ENCODE peak calls at places on chromosome 19, in seven cellular contexts. N is IMR-90, I is heart right ventricle, C is dorsolateral prefrontal cortex, J is BJ, L is GM23248, Y is body of pancreas. R is an unnamed sample.

GRCh38 chr19:4374451-4375163 is 25.7 kb downstream of the SH3GL1 start:
- DNase-seq in I (peak), J (peak), Y (peak), L (peak), N (peak), C (no peak), R (peak)

GRCh38 chr19:17512574-17512939 is 1.1 kb downstream of the PGLS start:
- DNase-seq in N (no peak), C (no peak), I (no peak), J (no peak), L (peak), Y (no peak), R (no peak)

GRCh38 chr19:308471-309205 is 17.4 kb upstream of the PLPP2 start:
- DNase-seq in J (no peak), L (no peak), I (no peak), Y (no peak), N (no peak), C (no peak), R (no peak)

GRCh38 chr19:21138130-21138529 is 3.7 kb upstream of the ZNF431 start:
- DNase-seq in C (no peak), N (no peak), L (no peak), Y (no peak), I (no peak), J (no peak), R (no peak)

GRCh38 chr19:41305923-41306322 is 4.0 kb upstream of the CCDC97 start:
- DNase-seq in Y (no peak), L (no peak), N (no peak), I (no peak), C (no peak), J (no peak), R (no peak)

GRCh38 chr19:2846180-2846935 is 5.1 kb downstream of the ZNF555 start:
- DNase-seq in J (no peak), C (no peak), N (no peak), Y (no peak), I (no peak), L (no peak), R (no peak)

GRCh38 chr19:36112678-36113077 is 1.7 kb downstream of the OVOL3 start:
- DNase-seq in L (no peak), J (no peak), N (no peak), I (no peak), Y (no peak), C (no peak), R (no peak)

GRCh38 chr19:18322318-18322758 is 538 bp downstream of the LSM4 start:
- DNase-seq in C (no peak), L (peak), J (no peak), I (no peak), Y (peak), N (peak), R (peak)

GRCh38 chr19:53870485-53870844 is 2.8 kb downstream of the MYADM start:
- DNase-seq in N (no peak), J (no peak), Y (peak), C (no peak), L (no peak), I (no peak), R (no peak)

GRCh38 chr19:1134431-1134830 is 30.6 kb downstream of the GPX4 start:
- DNase-seq in C (no peak), N (no peak), L (no peak), I (no peak), Y (no peak), J (no peak), R (peak)

GRCh38 chr19:30303131-30303654 is 69.0 kb upstream of the ZNF536 start:
- DNase-seq in J (no peak), Y (no peak), N (no peak), I (no peak), L (no peak), C (no peak), R (no peak)

GRCh38 chr19:54549224-54549623 is 24.4 kb upstream of the LILRA2 start:
- DNase-seq in C (no peak), N (no peak), J (no peak), I (no peak), L (no peak), Y (no peak), R (no peak)

GRCh38 chr19:44745386-44745831 is 3.1 kb upstream of the BCL3 start:
- DNase-seq in J (peak), I (peak), C (no peak), Y (peak), L (peak), N (peak), R (peak)

GRCh38 chr19:43504426-43505185 is at the start of gene PHLDB3:
- DNase-seq in I (peak), C (peak), J (no peak), L (peak), Y (peak), N (peak), R (no peak)

GRCh38 chr19:3369337-3370213 is 3.2 kb downstream of the NFIC start:
- DNase-seq in N (peak), C (peak), I (peak), L (peak), Y (peak), J (no peak), R (peak)

GRCh38 chr19:18109363-18109730 is 11.8 kb downstream of the MAST3 start:
- DNase-seq in Y (peak), L (no peak), I (no peak), N (no peak), J (no peak), C (no peak), R (no peak)

GRCh38 chr19:53102186-53102585 is 1.0 kb downstream of the ZNF160 start:
- DNase-seq in J (no peak), C (no peak), I (no peak), Y (no peak), N (no peak), L (peak), R (no peak)

GRCh38 chr19:16363852-16364230 is 39.2 kb downstream of the KLF2 start:
- DNase-seq in Y (no peak), L (no peak), C (no peak), I (no peak), J (no peak), N (no peak), R (no peak)

GRCh38 chr19:41327499-41328156 is 17.7 kb downstream of the CCDC97 start:
- DNase-seq in J (no peak), N (peak), C (peak), I (peak), L (peak), Y (peak), R (peak)

GRCh38 chr19:29945017-29945416 is 3.0 kb downstream of the URI1 start:
- DNase-seq in J (no peak), Y (no peak), C (no peak), L (no peak), I (no peak), N (no peak), R (no peak)

GRCh38 chr19:3117746-3118145 is 18.1 kb upstream of the GNA15 start:
- DNase-seq in C (no peak), Y (no peak), I (no peak), L (no peak), J (no peak), N (no peak), R (no peak)

GRCh38 chr19:30606114-30607050 is 234.2 kb downstream of the ZNF536 start:
- DNase-seq in Y (no peak), N (no peak), C (no peak), J (no peak), L (no peak), I (no peak), R (no peak)

GRCh38 chr19:52221831-52222375 is 32.1 kb downstream of the PPP2R1A start:
- DNase-seq in C (no peak), I (no peak), L (peak), J (no peak), N (peak), Y (no peak), R (no peak)

GRCh38 chr19:2602391-2603181 is 99.9 kb downstream of the GNG7 start:
- DNase-seq in J (peak), I (peak), N (peak), Y (peak), C (peak), L (peak), R (peak)

GRCh38 chr19:44021221-44021620 is 4.0 kb upstream of the ZNF222 start:
- DNase-seq in N (no peak), J (no peak), I (no peak), L (no peak), C (no peak), Y (no peak), R (no peak)

GRCh38 chr19:29680447-29680846 is 15.2 kb downstream of the PLEKHF1 start:
- DNase-seq in J (no peak), N (no peak), Y (peak), L (no peak), I (peak), C (no peak), R (no peak)

GRCh38 chr19:4352701-4353121 is 9.3 kb downstream of the MPND start:
- DNase-seq in L (peak), I (no peak), C (no peak), J (no peak), Y (no peak), N (peak), R (peak)

GRCh38 chr19:13007292-13008045 is 12.2 kb downstream of the NFIX start:
- DNase-seq in J (no peak), Y (peak), I (peak), N (no peak), L (peak), C (no peak), R (no peak)

GRCh38 chr19:13010992-13011652 is 15.8 kb downstream of the NFIX start:
- DNase-seq in J (no peak), Y (no peak), C (no peak), L (peak), I (no peak), N (no peak), R (no peak)

GRCh38 chr19:13010038-13010991 is 15.0 kb downstream of the NFIX start:
- DNase-seq in Y (no peak), N (no peak), C (no peak), J (no peak), L (peak), I (peak), R (no peak)

GRCh38 chr19:13006431-13007281 is 11.4 kb downstream of the NFIX start:
- DNase-seq in Y (no peak), I (no peak), N (no peak), J (no peak), C (no peak), L (peak), R (no peak)

GRCh38 chr19:13008926-13009787 is 13.9 kb downstream of the NFIX start:
- DNase-seq in L (peak), J (no peak), Y (no peak), C (no peak), I (no peak), N (no peak), R (no peak)
- H3K4me3 ChIP-seq in L (no peak), J (no peak), Y (no peak), C (no peak), I (no peak), N (no peak), R (no peak)

GRCh38 chr19:7941895-7942596 is 1.4 kb downstream of the TIMM44 start:
- DNase-seq in N (no peak), Y (no peak), C (no peak), I (no peak), J (no peak), L (no peak), R (no peak)
- H3K4me3 ChIP-seq in N (no peak), Y (no peak), C (no peak), I (peak), J (peak), L (peak), R (no peak)

GRCh38 chr19:34925278-34925855 is 1.3 kb upstream of the ZNF30 start:
- DNase-seq in Y (no peak), I (peak), C (no peak), N (no peak), J (no peak), L (no peak), R (no peak)

GRCh38 chr19:34926685-34927375 is at the start of gene ZNF30:
- DNase-seq in C (peak), J (peak), N (peak), L (peak), I (peak), Y (peak), R (peak)

DNA sequence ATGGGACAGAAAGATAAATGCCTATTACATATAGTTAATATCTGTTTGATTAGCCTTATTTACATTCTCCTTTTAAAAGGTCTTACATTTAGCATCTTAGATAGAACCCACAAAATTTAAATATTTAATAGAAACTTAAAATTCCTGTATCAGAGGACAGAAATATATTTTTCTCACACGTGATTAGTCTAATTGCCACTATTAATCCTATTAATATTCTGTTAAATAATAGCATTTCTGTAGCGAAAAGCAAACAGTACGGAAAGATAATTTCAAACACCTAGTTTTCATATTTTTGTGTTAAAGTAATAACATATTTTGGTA is 380 bp upstream of the ZNF30 start:
- DNase-seq in I (no peak), N (no peak), J (no peak), L (no peak), Y (no peak), C (no peak), R (no peak)
- H3K4me3 ChIP-seq in I (peak), N (no peak), J (peak), L (peak), Y (no peak), C (peak), R (peak)

GRCh38 chr19:50203281-50204080 is at the start of gene MYH14:
- DNase-seq in C (peak), Y (peak), L (peak), I (peak), N (no peak), J (no peak), R (no peak)
- H3K4me3 ChIP-seq in C (peak), Y (peak), L (no peak), I (peak), N (no peak), J (no peak), R (no peak)

DNA sequence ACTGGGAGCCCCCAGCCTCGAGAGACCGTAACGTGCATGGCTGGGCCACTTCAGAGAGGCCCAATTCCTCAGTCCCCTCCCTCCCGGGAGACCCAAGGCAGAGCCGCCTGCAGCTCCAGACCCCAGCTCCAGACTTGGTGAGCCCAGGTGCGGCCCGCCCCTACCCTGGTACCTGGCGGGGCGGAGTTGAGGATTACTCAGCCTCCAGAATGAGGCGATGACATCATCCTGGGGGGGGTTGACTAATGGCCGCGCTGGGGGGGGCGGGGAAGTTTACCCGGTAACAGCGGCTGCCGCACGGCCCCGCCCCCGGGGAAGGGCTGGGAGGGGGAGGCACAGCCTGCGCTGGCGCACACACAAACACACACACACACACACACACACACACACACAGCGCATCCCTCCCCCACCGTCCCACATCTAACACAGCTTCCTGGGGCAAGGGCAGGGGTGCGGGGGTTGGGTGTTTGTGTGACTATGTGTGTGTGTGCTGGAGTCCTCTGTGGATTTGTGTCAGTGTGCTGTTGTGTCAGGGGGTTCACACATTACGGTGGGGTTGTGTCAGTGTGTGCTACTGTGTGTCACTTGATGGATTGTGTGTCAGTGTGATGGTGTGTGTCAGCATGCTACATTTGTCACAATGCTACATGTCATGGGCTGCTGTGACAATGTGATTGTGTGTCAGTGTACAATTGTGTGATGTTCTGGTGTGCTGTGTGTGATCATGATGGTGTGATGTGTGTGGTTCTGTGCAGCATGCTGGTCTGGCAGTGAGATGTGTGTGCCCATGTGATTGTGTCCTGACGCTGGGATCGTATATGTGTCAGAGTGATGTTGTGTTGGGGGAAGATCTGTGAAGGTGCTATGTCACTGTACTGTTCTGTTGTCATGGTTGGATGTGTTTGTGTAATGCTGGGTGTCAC is 10.3 kb upstream of the BBC3 start:
- DNase-seq in I (peak), C (peak), N (peak), J (no peak), L (peak), Y (peak), R (peak)
- H3K4me3 ChIP-seq in I (no peak), C (no peak), N (no peak), J (no peak), L (peak), Y (no peak), R (no peak)

GRCh38 chr19:38265213-38265861 is 964 bp downstream of the SPINT2 start:
- DNase-seq in Y (peak), C (no peak), L (no peak), J (no peak), N (no peak), I (no peak), R (peak)

GRCh38 chr19:38267780-38268430 is 3.5 kb downstream of the SPINT2 start:
- DNase-seq in L (no peak), C (no peak), N (no peak), J (no peak), Y (peak), I (no peak), R (no peak)

GRCh38 chr19:38266070-38266469 is 1.7 kb downstream of the SPINT2 start:
- DNase-seq in N (no peak), J (no peak), I (no peak), L (no peak), C (no peak), Y (no peak), R (no peak)

GRCh38 chr19:38268539-38268938 is 4.2 kb downstream of the SPINT2 start:
- DNase-seq in J (no peak), L (no peak), N (no peak), C (no peak), Y (no peak), I (no peak), R (no peak)

DNA sequence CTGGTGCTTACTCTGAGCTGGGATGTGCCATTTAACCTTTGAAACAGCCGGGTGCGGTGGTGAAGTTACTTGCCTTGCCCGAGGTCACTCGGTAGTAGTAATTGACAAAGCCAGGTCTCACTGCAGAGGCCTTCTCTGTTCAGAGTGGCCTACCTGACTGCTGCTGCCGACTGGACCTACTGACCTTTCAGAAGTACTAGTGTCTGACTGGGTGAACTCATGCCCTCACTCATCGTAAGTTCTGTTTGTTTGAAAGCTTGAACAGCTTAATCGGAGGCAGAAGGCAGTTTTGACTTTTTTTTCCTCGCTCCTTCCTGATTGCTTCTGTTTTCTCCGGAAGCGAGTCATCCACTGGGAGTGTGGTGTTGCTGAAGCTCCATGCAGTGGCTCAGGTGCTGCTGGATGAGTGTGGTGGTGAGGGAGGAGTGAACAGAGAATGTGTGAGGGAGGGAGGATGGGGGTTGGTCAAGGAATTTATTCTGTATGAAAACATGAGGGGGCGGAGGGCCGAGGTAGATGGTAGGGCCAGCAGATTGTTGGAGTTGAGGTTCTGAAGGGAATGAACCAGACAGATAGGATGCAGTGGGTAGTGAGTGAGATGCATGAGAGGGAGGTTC is 2.7 kb downstream of the SPINT2 start:
- DNase-seq in Y (peak), J (no peak), I (no peak), C (no peak), L (peak), N (peak), R (peak)
- H3K4me3 ChIP-seq in Y (no peak), J (no peak), I (no peak), C (no peak), L (no peak), N (no peak), R (no peak)

GRCh38 chr19:46732966-46733692 is 12.7 kb upstream of the FKRP start:
- DNase-seq in N (peak), I (no peak), L (no peak), Y (peak), C (no peak), J (no peak), R (peak)
- H3K4me3 ChIP-seq in N (no peak), I (no peak), L (no peak), Y (no peak), C (no peak), J (no peak), R (no peak)

GRCh38 chr19:46713781-46714522 is 3.0 kb downstream of the PRKD2 start:
- DNase-seq in N (peak), I (peak), J (peak), C (peak), L (peak), Y (peak), R (peak)
- H3K4me3 ChIP-seq in N (peak), I (peak), J (peak), C (peak), L (peak), Y (peak), R (peak)